ENCODE peak calls at places on chromosomes 6 and 20, in nine cellular contexts. P is SHP77, A is iris pigment epithelial cell, Z is fibroblast of mammary gland, G is esophagus squamous epithelium, W is CD14-positive monocyte, B is H7, E is T-helper 2 cell, Q is SK-MEL-5. R is an unnamed sample.
A peak's percentile ranks its signal among the peaks of the same experiment; 100 is the strongest.

GRCh38 chr20:41172296-41173140 is 35.2 kb downstream of the PLCG1 start:
- DNase-seq in Q (no peak), Z (peak; percentile 27), E (no peak), P (no peak), W (no peak), G (no peak), A (no peak), B (peak; percentile 48), R (no peak)

GRCh38 chr6:160188773-160189172 is 67.2 kb downstream of the SLC22A1 start:
- DNase-seq in G (no peak), A (peak; percentile 4), P (no peak), Q (no peak), B (no peak), E (no peak), W (no peak), Z (peak; percentile 18), R (no peak)

GRCh38 chr20:53142225-53142624 is 170.1 kb downstream of the TSHZ2 start:
- DNase-seq in A (no peak), P (no peak), G (no peak), Z (no peak), E (no peak), W (no peak), B (no peak), Q (no peak), R (no peak)

GRCh38 chr20:48298851-48299484 is 513.7 kb upstream of the SULF2 start:
- DNase-seq in A (peak; percentile 92), W (no peak), Q (peak; percentile 36), P (no peak), B (no peak), Z (peak; percentile 92), G (no peak), E (no peak), R (no peak)

GRCh38 chr6:25456249-25456648 is 177.1 kb downstream of the CARMIL1 start:
- DNase-seq in A (no peak), Q (no peak), G (no peak), B (no peak), Z (peak; percentile 31), W (no peak), P (no peak), E (no peak), R (no peak)

GRCh38 chr6:88573971-88574370 is 389.4 kb downstream of the RNGTT start:
- DNase-seq in A (no peak), Z (no peak), E (no peak), B (no peak), G (no peak), Q (no peak), P (peak; percentile 22), W (no peak), R (no peak)

GRCh38 chr6:18585032-18585573 is 198.0 kb downstream of the RNF144B start:
- DNase-seq in Q (peak; percentile 73), B (no peak), W (no peak), G (no peak), E (no peak), Z (peak; percentile 86), P (peak; percentile 44), A (peak; percentile 69), R (peak; percentile 1)

GRCh38 chr20:19081937-19082336 is 130.5 kb upstream of the SLC24A3 start:
- DNase-seq in P (no peak), Z (no peak), B (no peak), E (no peak), G (no peak), W (no peak), A (no peak), Q (no peak), R (no peak)

GRCh38 chr6:35195120-35195780 is 18.5 kb upstream of the SCUBE3 start:
- DNase-seq in Z (peak; percentile 79), A (no peak), Q (no peak), W (no peak), E (no peak), P (no peak), B (peak; percentile 28), G (no peak), R (no peak)

GRCh38 chr6:44053760-44054556 is 73.3 kb downstream of the MRPL14 start:
- DNase-seq in Z (peak; percentile 98), W (peak; percentile 12), P (no peak), E (no peak), A (no peak), B (peak; percentile 63), G (no peak), Q (no peak), R (no peak)

GRCh38 chr6:158038291-158039177 is 56.9 kb downstream of the SYNJ2 start:
- DNase-seq in Z (no peak), Q (no peak), B (peak; percentile 53), E (no peak), A (no peak), P (no peak), G (no peak), W (no peak), R (no peak)

GRCh38 chr20:36830791-36831691 is 44.9 kb upstream of the TLDC2 start:
- DNase-seq in Q (no peak), Z (peak; percentile 67), A (peak; percentile 34), W (no peak), G (no peak), P (no peak), E (no peak), B (peak; percentile 61), R (no peak)

GRCh38 chr6:1987640-1988039 is 257.8 kb downstream of the GMDS start:
- DNase-seq in G (no peak), Z (peak; percentile 88), E (no peak), B (no peak), P (no peak), W (no peak), Q (no peak), A (peak; percentile 70), R (no peak)

GRCh38 chr6:46789434-46790358 is 3.5 kb upstream of the MEP1A start:
- DNase-seq in Z (no peak), W (no peak), B (no peak), E (no peak), G (no peak), A (no peak), Q (no peak), P (no peak), R (no peak)

GRCh38 chr6:163226836-163227485 is 187.6 kb upstream of the QKI start:
- DNase-seq in P (no peak), Z (no peak), B (no peak), W (no peak), G (no peak), E (no peak), Q (no peak), A (peak; percentile 33), R (no peak)

GRCh38 chr6:131792091-131792496 is 15.7 kb upstream of the ENPP1 start:
- DNase-seq in B (peak; percentile 12), G (no peak), A (peak; percentile 3), P (no peak), Q (peak; percentile 5), Z (peak; percentile 85), W (no peak), E (no peak), R (no peak)

GRCh38 chr6:11080296-11080695 is 13.3 kb upstream of the SMIM13 start:
- DNase-seq in Z (no peak), P (no peak), Q (no peak), B (no peak), A (no peak), G (no peak), E (no peak), W (no peak), R (no peak)

GRCh38 chr6:105988321-105988720 is 97.8 kb upstream of the PRDM1 start:
- DNase-seq in Z (no peak), P (no peak), G (no peak), W (no peak), E (no peak), A (no peak), B (no peak), Q (no peak), R (no peak)

GRCh38 chr20:38434770-38435554 is at the start of gene SNHG17:
- DNase-seq in Z (peak; percentile 95), B (peak; percentile 91), E (peak; percentile 84), P (peak; percentile 76), G (peak; percentile 47), W (peak; percentile 89), A (peak; percentile 93), Q (peak; percentile 91), R (peak; percentile 85)

GRCh38 chr6:112372213-112372806 is 25.2 kb downstream of the RFPL4B start:
- DNase-seq in Q (peak; percentile 46), Z (peak; percentile 68), A (peak; percentile 54), B (no peak), G (no peak), W (no peak), P (peak; percentile 20), E (no peak), R (no peak)

GRCh38 chr20:34713194-34713943 is 9.2 kb downstream of the TP53INP2 start:
- DNase-seq in G (no peak), W (no peak), A (peak; percentile 100), Z (peak; percentile 99), E (no peak), B (no peak), P (no peak), Q (peak; percentile 81), R (no peak)

GRCh38 chr20:1800777-1801176 is 94.4 kb upstream of the SIRPA start:
- DNase-seq in Z (peak; percentile 55), W (no peak), E (no peak), A (peak; percentile 57), B (no peak), P (no peak), G (no peak), Q (peak; percentile 76), R (no peak)

GRCh38 chr6:48825501-48826317 is 637.3 kb downstream of the MMUT start:
- DNase-seq in Q (no peak), Z (peak; percentile 59), P (no peak), E (no peak), B (no peak), A (peak; percentile 71), W (no peak), G (no peak), R (no peak)

GRCh38 chr6:107490568-107491058 is 696 bp downstream of the SOBP start:
- DNase-seq in G (no peak), W (no peak), A (no peak), B (peak; percentile 67), E (no peak), Z (no peak), P (no peak), Q (no peak), R (no peak)

GRCh38 chr6:487956-488355 is 96.4 kb downstream of the IRF4 start:
- DNase-seq in A (no peak), G (no peak), E (no peak), P (no peak), Z (no peak), B (no peak), W (no peak), Q (peak; percentile 85), R (no peak)

GRCh38 chr20:47727909-47728361 is 57.3 kb downstream of the SULF2 start:
- DNase-seq in P (no peak), Q (no peak), B (no peak), W (no peak), Z (no peak), E (no peak), G (no peak), A (no peak), R (no peak)

GRCh38 chr6:118485601-118486550 is 62.2 kb upstream of the PLN start:
- DNase-seq in A (peak; percentile 35), Z (peak; percentile 10), G (no peak), W (no peak), E (no peak), Q (peak; percentile 73), B (no peak), P (no peak), R (no peak)

GRCh38 chr6:128655978-128656498 is 135.6 kb upstream of the PTPRK start:
- DNase-seq in B (no peak), G (no peak), P (no peak), W (no peak), Q (no peak), A (peak; percentile 90), Z (peak; percentile 92), E (no peak), R (no peak)

GRCh38 chr6:137705166-137706064 is 161.6 kb upstream of the TNFAIP3 start:
- DNase-seq in Q (peak; percentile 78), B (peak; percentile 51), G (no peak), W (peak; percentile 62), E (peak; percentile 61), A (peak; percentile 63), Z (peak; percentile 62), P (no peak), R (no peak)

GRCh38 chr6:143505111-143505510 is 6.4 kb downstream of the FUCA2 start:
- DNase-seq in A (no peak), Q (no peak), Z (no peak), W (no peak), B (no peak), P (no peak), E (no peak), G (no peak), R (no peak)

GRCh38 chr6:90860822-90861601 is 274.1 kb upstream of the MAP3K7 start:
- DNase-seq in Q (peak; percentile 46), A (peak; percentile 3), P (no peak), E (no peak), Z (peak; percentile 7), B (no peak), G (no peak), W (no peak), R (no peak)

R was measured in iPS DF 19.7.